ENCODE peak calls at places on chromosomes 3 and 15, in five cellular contexts. C is A549, U is endothelial cell of umbilical vein, W is HepG2, T is GM12878. S is an unnamed sample.

GRCh38 chr15:84749111-84749991 is 959 bp downstream of the ZNF592 start:
- DNase-seq in U (peak; percentile 45), W (peak; percentile 56), C (peak; percentile 34), T (no peak), S (peak; percentile 86)

GRCh38 chr3:129056832-129057231 is 3.7 kb upstream of the GP9 start:
- DNase-seq in U (no peak), T (no peak), W (no peak), C (no peak), S (no peak)

GRCh38 chr15:45093013-45093412 is 21.0 kb downstream of the DUOX2 start:
- DNase-seq in T (no peak), C (no peak), W (no peak), U (no peak), S (no peak)

GRCh38 chr3:89368846-89369245 is 261.4 kb downstream of the EPHA3 start:
- DNase-seq in T (no peak), W (no peak), C (no peak), U (no peak), S (no peak)

GRCh38 chr3:194322701-194323174 is 28.4 kb downstream of the CPN2 start:
- DNase-seq in T (no peak), W (peak; percentile 50), U (no peak), C (peak; percentile 91), S (peak; percentile 24)

GRCh38 chr15:82571722-82572222 is 31.5 kb upstream of the RPS17 start:
- DNase-seq in T (no peak), W (no peak), C (no peak), U (no peak), S (no peak)

GRCh38 chr3:148643389-148643840 is 54.3 kb upstream of the AGTR1 start:
- DNase-seq in U (no peak), W (no peak), C (peak; percentile 80), T (no peak), S (no peak)

GRCh38 chr3:185534511-185534910 is 17.9 kb downstream of the LIPH start:
- DNase-seq in C (no peak), W (no peak), T (no peak), U (no peak), S (no peak)

GRCh38 chr3:22366781-22367180 is 615.8 kb upstream of the ZNF385D start:
- DNase-seq in C (no peak), T (no peak), W (no peak), U (no peak), S (no peak)

GRCh38 chr3:22360197-22360596 is 609.2 kb upstream of the ZNF385D start:
- DNase-seq in W (no peak), C (no peak), T (no peak), U (no peak), S (no peak)

GRCh38 chr3:22361465-22361864 is 610.5 kb upstream of the ZNF385D start:
- DNase-seq in T (no peak), C (no peak), U (no peak), W (no peak), S (no peak)

GRCh38 chr3:22358334-22358733 is 607.3 kb upstream of the ZNF385D start:
- DNase-seq in T (no peak), C (no peak), W (no peak), U (no peak), S (no peak)

DNA sequence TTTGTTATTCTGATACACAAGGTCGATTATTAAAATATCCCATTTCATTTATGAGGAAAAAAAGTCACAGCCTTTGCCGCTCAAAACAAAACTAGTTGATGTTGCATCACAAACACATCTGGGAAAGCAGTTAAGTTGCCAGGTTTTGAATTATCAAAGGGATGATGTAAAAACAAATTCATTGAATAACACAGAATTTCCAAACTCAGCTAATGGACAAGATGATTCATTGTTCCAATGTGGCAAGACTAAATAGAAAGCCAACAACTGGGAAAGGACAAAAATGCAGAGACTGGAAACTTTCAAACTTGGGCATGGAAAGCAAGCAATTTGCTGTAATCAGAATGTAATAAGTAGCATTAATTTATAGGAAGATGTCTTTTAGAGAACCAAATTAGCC is 610.0 kb upstream of the ZNF385D start:
- DNase-seq in C (no peak), T (no peak), W (no peak), U (no peak), S (no peak)
- TF ChIP-seq MYC in C (no peak), T (no peak), W (no peak), U (no peak), S (no peak)

DNA sequence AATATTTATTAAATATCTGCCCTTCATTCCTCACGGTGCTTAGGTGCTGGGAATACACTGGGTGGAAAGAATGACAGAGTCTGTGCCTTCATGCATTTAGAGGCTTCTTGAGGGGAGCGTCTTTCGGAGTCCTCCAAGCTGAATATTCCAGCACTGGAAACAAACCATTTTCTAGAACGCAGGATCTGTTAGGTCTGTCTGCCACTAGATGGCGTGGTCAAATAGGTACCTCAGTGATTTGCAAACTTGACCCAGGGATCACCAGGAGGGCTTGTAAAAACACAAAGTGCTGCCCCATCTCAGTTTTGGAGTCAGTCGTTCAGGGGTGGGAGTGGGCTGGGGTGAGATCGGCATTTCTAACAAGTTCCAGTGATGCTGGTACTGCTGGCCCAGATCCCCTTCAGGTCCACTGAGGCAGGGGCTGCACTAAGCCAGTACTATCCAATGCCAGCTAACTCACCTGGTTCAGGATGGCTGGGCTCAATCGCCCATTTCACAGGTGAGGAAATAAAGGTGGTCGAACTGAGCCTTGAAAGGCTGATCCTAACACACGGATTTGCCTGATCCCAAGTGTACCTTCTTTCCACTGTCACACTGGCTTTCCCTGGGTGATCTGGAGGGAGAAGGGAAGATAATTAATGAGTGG is 14.8 kb downstream of the ARNT2 start:
- DNase-seq in C (peak; percentile 73), U (peak; percentile 16), W (peak; percentile 47), T (no peak), S (peak; percentile 54)
- TF ChIP-seq MYC in C (no peak), U (no peak), W (no peak), T (no peak), S (no peak)

DNA sequence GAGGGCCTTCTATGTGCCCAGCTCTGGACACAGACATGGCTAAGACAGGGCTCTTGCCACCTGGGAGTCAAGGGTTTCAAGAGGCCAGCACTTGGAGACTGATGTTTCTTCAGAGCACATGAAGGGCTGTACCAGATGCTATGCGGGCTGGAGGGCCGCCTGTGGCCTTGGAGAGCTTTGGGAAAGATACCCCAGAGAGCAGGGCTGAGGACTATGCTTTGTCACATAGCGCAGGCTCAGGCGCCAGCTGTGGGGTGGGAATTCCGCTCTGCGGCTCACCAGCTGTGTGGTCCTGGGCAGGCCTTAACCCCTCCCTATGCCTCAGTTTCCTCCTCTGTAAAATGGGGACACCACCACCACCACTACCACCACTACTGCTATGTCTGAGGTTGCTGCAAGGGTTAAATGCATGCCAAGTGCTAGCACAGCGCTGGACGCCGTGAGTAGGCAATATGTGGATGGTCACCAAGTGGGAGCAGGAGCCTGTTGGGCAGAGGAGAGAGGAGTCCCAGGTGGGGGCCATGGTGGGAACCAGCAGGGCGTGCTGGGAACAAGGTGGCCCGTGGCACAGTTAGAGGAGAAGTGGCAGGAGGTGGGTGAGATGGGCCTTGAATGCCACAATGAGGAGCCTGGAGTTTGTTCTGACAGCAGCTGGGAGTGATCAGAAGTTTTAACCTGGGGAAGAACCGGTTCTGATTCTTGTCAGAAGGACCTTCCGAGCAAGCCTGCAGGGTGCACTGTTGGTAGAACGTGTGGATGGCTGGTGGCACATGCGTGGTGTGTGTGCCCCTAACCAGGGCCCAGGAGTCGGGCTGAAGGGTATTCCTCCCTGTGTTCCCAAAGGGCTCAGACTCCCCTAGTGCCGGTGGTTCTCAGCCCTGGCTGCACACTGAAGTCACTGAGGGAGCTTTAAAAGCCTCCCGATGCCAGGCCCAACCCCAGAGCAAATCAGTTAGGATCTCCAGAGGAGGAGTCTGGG is 41.7 kb downstream of the FEM1B start:
- DNase-seq in W (no peak), C (no peak), U (no peak), T (no peak), S (no peak)
- TF ChIP-seq MYC in W (no peak), C (no peak), U (no peak), T (no peak), S (no peak)

DNA sequence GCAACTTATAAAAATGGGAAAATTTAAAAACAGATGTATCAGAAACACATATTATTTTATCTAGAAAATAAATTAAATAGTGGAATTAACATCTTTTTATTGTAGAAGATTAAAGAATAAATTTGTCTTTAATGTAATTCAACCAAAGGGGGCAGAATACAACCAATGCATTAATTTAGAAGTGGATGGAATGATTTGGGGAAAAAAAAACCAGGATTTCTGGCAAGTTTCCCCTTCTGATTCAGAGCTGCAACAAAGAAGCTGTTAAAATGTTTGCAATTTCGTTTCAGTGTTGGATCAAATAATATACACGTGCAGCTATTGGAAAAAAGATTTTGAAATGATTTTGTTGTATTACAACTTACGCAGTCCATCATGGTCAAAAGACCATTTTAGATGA is 71.6 kb upstream of the ZNF280D start:
- DNase-seq in U (no peak), C (no peak), T (no peak), W (no peak), S (no peak)
- TF ChIP-seq MYC in U (no peak), C (no peak), T (no peak), W (no peak), S (no peak)

S was measured in NB4.